ENCODE peak calls at places on chromosomes 5 and 9, in five cellular contexts. One of them, this sample, is unnamed.

GRCh38 chr5:124655943-124656459 is 90.4 kb downstream of the ZNF608 start:
- DNase-seq in stimulated activated CD4-positive, alpha-beta T cell treated with anti-CD3 and anti-CD28 coated beads, Interleukin-15, amount 100 ng/mL, for 1 hour: no peak
- DNase-seq in globus pallidus: no peak
- DNase-seq in tibial nerve: no peak
- DNase-seq in brain microvascular endothelial cell: peak; percentile 90
- DNase-seq in this sample: no peak

GRCh38 chr9:2241461-2241874 is 226.3 kb downstream of the SMARCA2 start:
- DNase-seq in tibial nerve: no peak
- DNase-seq in brain microvascular endothelial cell: peak; percentile 83
- DNase-seq in stimulated activated CD4-positive, alpha-beta T cell treated with anti-CD3 and anti-CD28 coated beads, Interleukin-15, amount 100 ng/mL, for 1 hour: no peak
- DNase-seq in globus pallidus: peak; percentile 72
- DNase-seq in this sample: peak; percentile 96

GRCh38 chr5:158802941-158803341 is 296.8 kb downstream of the EBF1 start:
- DNase-seq in globus pallidus: peak; percentile 11
- DNase-seq in stimulated activated CD4-positive, alpha-beta T cell treated with anti-CD3 and anti-CD28 coated beads, Interleukin-15, amount 100 ng/mL, for 1 hour: no peak
- DNase-seq in tibial nerve: no peak
- DNase-seq in brain microvascular endothelial cell: no peak
- DNase-seq in this sample: no peak

GRCh38 chr9:120236596-120236995 is 343.4 kb downstream of the CDK5RAP2 start:
- DNase-seq in tibial nerve: no peak
- DNase-seq in brain microvascular endothelial cell: no peak
- DNase-seq in stimulated activated CD4-positive, alpha-beta T cell treated with anti-CD3 and anti-CD28 coated beads, Interleukin-15, amount 100 ng/mL, for 1 hour: no peak
- DNase-seq in globus pallidus: no peak
- DNase-seq in this sample: no peak

GRCh38 chr9:128505414-128505765 is 871 bp downstream of the GLE1 start:
- DNase-seq in brain microvascular endothelial cell: no peak
- DNase-seq in stimulated activated CD4-positive, alpha-beta T cell treated with anti-CD3 and anti-CD28 coated beads, Interleukin-15, amount 100 ng/mL, for 1 hour: no peak
- DNase-seq in globus pallidus: no peak
- DNase-seq in tibial nerve: no peak
- DNase-seq in this sample: no peak

GRCh38 chr5:177189416-177189815 is 55.8 kb downstream of the NSD1 start:
- DNase-seq in globus pallidus: no peak
- DNase-seq in tibial nerve: no peak
- DNase-seq in stimulated activated CD4-positive, alpha-beta T cell treated with anti-CD3 and anti-CD28 coated beads, Interleukin-15, amount 100 ng/mL, for 1 hour: no peak
- DNase-seq in brain microvascular endothelial cell: no peak
- DNase-seq in this sample: no peak

GRCh38 chr5:122312670-122312988 is 592 bp downstream of the SNCAIP start:
- DNase-seq in tibial nerve: no peak
- DNase-seq in globus pallidus: peak; percentile 22
- DNase-seq in stimulated activated CD4-positive, alpha-beta T cell treated with anti-CD3 and anti-CD28 coated beads, Interleukin-15, amount 100 ng/mL, for 1 hour: no peak
- DNase-seq in brain microvascular endothelial cell: no peak
- DNase-seq in this sample: peak; percentile 38

GRCh38 chr9:10274156-10274555 is 338.6 kb downstream of the PTPRD start:
- DNase-seq in brain microvascular endothelial cell: peak; percentile 35
- DNase-seq in stimulated activated CD4-positive, alpha-beta T cell treated with anti-CD3 and anti-CD28 coated beads, Interleukin-15, amount 100 ng/mL, for 1 hour: no peak
- DNase-seq in tibial nerve: no peak
- DNase-seq in globus pallidus: no peak
- DNase-seq in this sample: no peak

GRCh38 chr5:147821791-147822190 is 9.7 kb downstream of the SPINK1 start:
- DNase-seq in brain microvascular endothelial cell: no peak
- DNase-seq in stimulated activated CD4-positive, alpha-beta T cell treated with anti-CD3 and anti-CD28 coated beads, Interleukin-15, amount 100 ng/mL, for 1 hour: no peak
- DNase-seq in globus pallidus: no peak
- DNase-seq in tibial nerve: no peak
- DNase-seq in this sample: no peak

GRCh38 chr9:15293727-15294405 is 13.2 kb downstream of the TTC39B start:
- DNase-seq in tibial nerve: no peak
- DNase-seq in globus pallidus: no peak
- DNase-seq in brain microvascular endothelial cell: no peak
- DNase-seq in stimulated activated CD4-positive, alpha-beta T cell treated with anti-CD3 and anti-CD28 coated beads, Interleukin-15, amount 100 ng/mL, for 1 hour: no peak
- DNase-seq in this sample: no peak

GRCh38 chr5:16819522-16820167 is 116.4 kb downstream of the MYO10 start:
- DNase-seq in brain microvascular endothelial cell: peak; percentile 71
- DNase-seq in tibial nerve: no peak
- DNase-seq in globus pallidus: no peak
- DNase-seq in stimulated activated CD4-positive, alpha-beta T cell treated with anti-CD3 and anti-CD28 coated beads, Interleukin-15, amount 100 ng/mL, for 1 hour: no peak
- DNase-seq in this sample: no peak

GRCh38 chr5:177557796-177558195 is 3.4 kb upstream of the FAM193B start:
- DNase-seq in brain microvascular endothelial cell: no peak
- DNase-seq in stimulated activated CD4-positive, alpha-beta T cell treated with anti-CD3 and anti-CD28 coated beads, Interleukin-15, amount 100 ng/mL, for 1 hour: no peak
- DNase-seq in tibial nerve: no peak
- DNase-seq in globus pallidus: no peak
- DNase-seq in this sample: no peak

GRCh38 chr9:109317311-109317978 is 3.4 kb downstream of the EPB41L4B start:
- DNase-seq in stimulated activated CD4-positive, alpha-beta T cell treated with anti-CD3 and anti-CD28 coated beads, Interleukin-15, amount 100 ng/mL, for 1 hour: no peak
- DNase-seq in globus pallidus: no peak
- DNase-seq in tibial nerve: no peak
- DNase-seq in brain microvascular endothelial cell: no peak
- DNase-seq in this sample: peak; percentile 50

GRCh38 chr9:126667190-126668055 is 53.7 kb downstream of the LMX1B start:
- DNase-seq in stimulated activated CD4-positive, alpha-beta T cell treated with anti-CD3 and anti-CD28 coated beads, Interleukin-15, amount 100 ng/mL, for 1 hour: no peak
- DNase-seq in brain microvascular endothelial cell: no peak
- DNase-seq in tibial nerve: no peak
- DNase-seq in globus pallidus: no peak
- DNase-seq in this sample: no peak

GRCh38 chr9:77811832-77812231 is 163.7 kb upstream of the GNA14 start:
- DNase-seq in globus pallidus: no peak
- DNase-seq in stimulated activated CD4-positive, alpha-beta T cell treated with anti-CD3 and anti-CD28 coated beads, Interleukin-15, amount 100 ng/mL, for 1 hour: no peak
- DNase-seq in tibial nerve: no peak
- DNase-seq in brain microvascular endothelial cell: no peak
- DNase-seq in this sample: no peak